ENCODE peak calls at places on chromosomes 11 and 22, in seven cellular contexts. One of them, this sample, is unnamed.

GRCh38 chr11:17770917-17771316 is 36.3 kb downstream of the KCNC1 start:
- DNase-seq in fibroblast of lung: no peak
- DNase-seq in EL: no peak
- DNase-seq in activated naive CD8-positive, alpha-beta T cell treated with anti-CD3 and anti-CD28 coated beads, Interleukin-2, amount 10 ng/mL, durations not matched to agents 7 days and 5 days: no peak
- DNase-seq in T-cell: no peak
- DNase-seq in M059J: no peak
- DNase-seq in stimulated activated CD4-positive, alpha-beta T cell treated with anti-CD3 and anti-CD28 coated beads, Interleukin-2, amount 100 ng/mL, for 48 hours: no peak
- DNase-seq in this sample: no peak

GRCh38 chr11:69721745-69722144 is 17.9 kb upstream of the FGF19 start:
- DNase-seq in EL: peak
- DNase-seq in stimulated activated CD4-positive, alpha-beta T cell treated with anti-CD3 and anti-CD28 coated beads, Interleukin-2, amount 100 ng/mL, for 48 hours: no peak
- DNase-seq in T-cell: no peak
- DNase-seq in M059J: peak
- DNase-seq in activated naive CD8-positive, alpha-beta T cell treated with anti-CD3 and anti-CD28 coated beads, Interleukin-2, amount 10 ng/mL, durations not matched to agents 7 days and 5 days: no peak
- DNase-seq in fibroblast of lung: no peak
- DNase-seq in this sample: no peak

GRCh38 chr11:47863189-47863892 is 15.2 kb upstream of the NUP160 start:
- DNase-seq in fibroblast of lung: peak
- DNase-seq in M059J: peak
- DNase-seq in activated naive CD8-positive, alpha-beta T cell treated with anti-CD3 and anti-CD28 coated beads, Interleukin-2, amount 10 ng/mL, durations not matched to agents 7 days and 5 days: no peak
- DNase-seq in EL: peak
- DNase-seq in stimulated activated CD4-positive, alpha-beta T cell treated with anti-CD3 and anti-CD28 coated beads, Interleukin-2, amount 100 ng/mL, for 48 hours: no peak
- DNase-seq in T-cell: no peak
- DNase-seq in this sample: no peak

GRCh38 chr11:131816046-131816445 is 445.6 kb downstream of the NTM start:
- DNase-seq in T-cell: no peak
- DNase-seq in fibroblast of lung: no peak
- DNase-seq in stimulated activated CD4-positive, alpha-beta T cell treated with anti-CD3 and anti-CD28 coated beads, Interleukin-2, amount 100 ng/mL, for 48 hours: no peak
- DNase-seq in M059J: peak
- DNase-seq in activated naive CD8-positive, alpha-beta T cell treated with anti-CD3 and anti-CD28 coated beads, Interleukin-2, amount 10 ng/mL, durations not matched to agents 7 days and 5 days: no peak
- DNase-seq in EL: no peak
- DNase-seq in this sample: no peak

GRCh38 chr11:12200359-12201015 is 90.1 kb downstream of the MICAL2 start:
- DNase-seq in activated naive CD8-positive, alpha-beta T cell treated with anti-CD3 and anti-CD28 coated beads, Interleukin-2, amount 10 ng/mL, durations not matched to agents 7 days and 5 days: no peak
- DNase-seq in fibroblast of lung: peak
- DNase-seq in T-cell: no peak
- DNase-seq in stimulated activated CD4-positive, alpha-beta T cell treated with anti-CD3 and anti-CD28 coated beads, Interleukin-2, amount 100 ng/mL, for 48 hours: peak
- DNase-seq in EL: peak
- DNase-seq in M059J: peak
- DNase-seq in this sample: no peak

GRCh38 chr11:6602096-6602940 is 1.1 kb downstream of the RRP8 start:
- DNase-seq in T-cell: no peak
- DNase-seq in stimulated activated CD4-positive, alpha-beta T cell treated with anti-CD3 and anti-CD28 coated beads, Interleukin-2, amount 100 ng/mL, for 48 hours: no peak
- DNase-seq in M059J: no peak
- DNase-seq in EL: no peak
- DNase-seq in activated naive CD8-positive, alpha-beta T cell treated with anti-CD3 and anti-CD28 coated beads, Interleukin-2, amount 10 ng/mL, durations not matched to agents 7 days and 5 days: no peak
- DNase-seq in fibroblast of lung: no peak
- DNase-seq in this sample: no peak

GRCh38 chr11:113896156-113896879 is 8.3 kb upstream of the HTR3B start:
- DNase-seq in T-cell: peak
- DNase-seq in activated naive CD8-positive, alpha-beta T cell treated with anti-CD3 and anti-CD28 coated beads, Interleukin-2, amount 10 ng/mL, durations not matched to agents 7 days and 5 days: no peak
- DNase-seq in M059J: peak
- DNase-seq in EL: peak
- DNase-seq in stimulated activated CD4-positive, alpha-beta T cell treated with anti-CD3 and anti-CD28 coated beads, Interleukin-2, amount 100 ng/mL, for 48 hours: peak
- DNase-seq in fibroblast of lung: peak
- DNase-seq in this sample: peak

GRCh38 chr11:111983187-111983986 is 41.8 kb upstream of the DLAT start:
- DNase-seq in EL: no peak
- DNase-seq in activated naive CD8-positive, alpha-beta T cell treated with anti-CD3 and anti-CD28 coated beads, Interleukin-2, amount 10 ng/mL, durations not matched to agents 7 days and 5 days: no peak
- DNase-seq in M059J: no peak
- DNase-seq in T-cell: no peak
- DNase-seq in stimulated activated CD4-positive, alpha-beta T cell treated with anti-CD3 and anti-CD28 coated beads, Interleukin-2, amount 100 ng/mL, for 48 hours: no peak
- DNase-seq in fibroblast of lung: peak
- DNase-seq in this sample: no peak

GRCh38 chr11:64924910-64925284 is 408 bp downstream of the PPP2R5B start:
- DNase-seq in EL: peak
- DNase-seq in stimulated activated CD4-positive, alpha-beta T cell treated with anti-CD3 and anti-CD28 coated beads, Interleukin-2, amount 100 ng/mL, for 48 hours: no peak
- DNase-seq in M059J: peak
- DNase-seq in T-cell: no peak
- DNase-seq in fibroblast of lung: no peak
- DNase-seq in activated naive CD8-positive, alpha-beta T cell treated with anti-CD3 and anti-CD28 coated beads, Interleukin-2, amount 10 ng/mL, durations not matched to agents 7 days and 5 days: no peak
- DNase-seq in this sample: no peak

GRCh38 chr11:115653926-115654325 is 149.7 kb upstream of the CADM1 start:
- DNase-seq in T-cell: no peak
- DNase-seq in M059J: peak
- DNase-seq in fibroblast of lung: peak
- DNase-seq in EL: peak
- DNase-seq in stimulated activated CD4-positive, alpha-beta T cell treated with anti-CD3 and anti-CD28 coated beads, Interleukin-2, amount 100 ng/mL, for 48 hours: no peak
- DNase-seq in activated naive CD8-positive, alpha-beta T cell treated with anti-CD3 and anti-CD28 coated beads, Interleukin-2, amount 10 ng/mL, durations not matched to agents 7 days and 5 days: no peak
- DNase-seq in this sample: no peak

GRCh38 chr11:67648796-67649613 is 1.5 kb downstream of the ACY3 start:
- DNase-seq in M059J: no peak
- DNase-seq in fibroblast of lung: no peak
- DNase-seq in EL: no peak
- DNase-seq in activated naive CD8-positive, alpha-beta T cell treated with anti-CD3 and anti-CD28 coated beads, Interleukin-2, amount 10 ng/mL, durations not matched to agents 7 days and 5 days: peak
- DNase-seq in stimulated activated CD4-positive, alpha-beta T cell treated with anti-CD3 and anti-CD28 coated beads, Interleukin-2, amount 100 ng/mL, for 48 hours: no peak
- DNase-seq in T-cell: no peak
- DNase-seq in this sample: no peak

GRCh38 chr11:117228091-117228490 is 3.8 kb downstream of the PCSK7 start:
- DNase-seq in EL: no peak
- DNase-seq in stimulated activated CD4-positive, alpha-beta T cell treated with anti-CD3 and anti-CD28 coated beads, Interleukin-2, amount 100 ng/mL, for 48 hours: no peak
- DNase-seq in M059J: no peak
- DNase-seq in T-cell: no peak
- DNase-seq in fibroblast of lung: no peak
- DNase-seq in activated naive CD8-positive, alpha-beta T cell treated with anti-CD3 and anti-CD28 coated beads, Interleukin-2, amount 10 ng/mL, durations not matched to agents 7 days and 5 days: no peak
- DNase-seq in this sample: no peak

GRCh38 chr11:129319201-129319600 is 56.4 kb upstream of the BARX2 start:
- DNase-seq in fibroblast of lung: no peak
- DNase-seq in M059J: no peak
- DNase-seq in T-cell: no peak
- DNase-seq in EL: no peak
- DNase-seq in stimulated activated CD4-positive, alpha-beta T cell treated with anti-CD3 and anti-CD28 coated beads, Interleukin-2, amount 100 ng/mL, for 48 hours: no peak
- DNase-seq in activated naive CD8-positive, alpha-beta T cell treated with anti-CD3 and anti-CD28 coated beads, Interleukin-2, amount 10 ng/mL, durations not matched to agents 7 days and 5 days: no peak
- DNase-seq in this sample: no peak

GRCh38 chr11:125378596-125378995 is 117.5 kb downstream of the FEZ1 start:
- DNase-seq in M059J: no peak
- DNase-seq in activated naive CD8-positive, alpha-beta T cell treated with anti-CD3 and anti-CD28 coated beads, Interleukin-2, amount 10 ng/mL, durations not matched to agents 7 days and 5 days: no peak
- DNase-seq in stimulated activated CD4-positive, alpha-beta T cell treated with anti-CD3 and anti-CD28 coated beads, Interleukin-2, amount 100 ng/mL, for 48 hours: no peak
- DNase-seq in fibroblast of lung: no peak
- DNase-seq in T-cell: no peak
- DNase-seq in EL: no peak
- DNase-seq in this sample: no peak

GRCh38 chr22:19974233-19974861 is 32.7 kb upstream of the TXNRD2 start:
- DNase-seq in stimulated activated CD4-positive, alpha-beta T cell treated with anti-CD3 and anti-CD28 coated beads, Interleukin-2, amount 100 ng/mL, for 48 hours: no peak
- DNase-seq in M059J: peak
- DNase-seq in EL: peak
- DNase-seq in T-cell: no peak
- DNase-seq in activated naive CD8-positive, alpha-beta T cell treated with anti-CD3 and anti-CD28 coated beads, Interleukin-2, amount 10 ng/mL, durations not matched to agents 7 days and 5 days: no peak
- DNase-seq in fibroblast of lung: peak
- DNase-seq in this sample: peak

GRCh38 chr22:30591191-30591587 is 521 bp downstream of the PES1 start:
- DNase-seq in stimulated activated CD4-positive, alpha-beta T cell treated with anti-CD3 and anti-CD28 coated beads, Interleukin-2, amount 100 ng/mL, for 48 hours: no peak
- DNase-seq in activated naive CD8-positive, alpha-beta T cell treated with anti-CD3 and anti-CD28 coated beads, Interleukin-2, amount 10 ng/mL, durations not matched to agents 7 days and 5 days: no peak
- DNase-seq in T-cell: no peak
- DNase-seq in fibroblast of lung: peak
- DNase-seq in M059J: peak
- DNase-seq in EL: peak
- DNase-seq in this sample: no peak

GRCh38 chr11:45371251-45371749 is 85.2 kb upstream of the SYT13 start:
- DNase-seq in fibroblast of lung: peak
- DNase-seq in T-cell: peak
- DNase-seq in activated naive CD8-positive, alpha-beta T cell treated with anti-CD3 and anti-CD28 coated beads, Interleukin-2, amount 10 ng/mL, durations not matched to agents 7 days and 5 days: peak
- DNase-seq in stimulated activated CD4-positive, alpha-beta T cell treated with anti-CD3 and anti-CD28 coated beads, Interleukin-2, amount 100 ng/mL, for 48 hours: peak
- DNase-seq in EL: peak
- DNase-seq in M059J: peak
- DNase-seq in this sample: peak

GRCh38 chr22:24961217-24961844 is 8.8 kb downstream of the KIAA1671 start:
- DNase-seq in M059J: no peak
- DNase-seq in EL: no peak
- DNase-seq in fibroblast of lung: no peak
- DNase-seq in activated naive CD8-positive, alpha-beta T cell treated with anti-CD3 and anti-CD28 coated beads, Interleukin-2, amount 10 ng/mL, durations not matched to agents 7 days and 5 days: no peak
- DNase-seq in stimulated activated CD4-positive, alpha-beta T cell treated with anti-CD3 and anti-CD28 coated beads, Interleukin-2, amount 100 ng/mL, for 48 hours: no peak
- DNase-seq in T-cell: no peak
- DNase-seq in this sample: no peak

GRCh38 chr11:93921695-93922468 is 71.5 kb upstream of the VSTM5 start:
- DNase-seq in activated naive CD8-positive, alpha-beta T cell treated with anti-CD3 and anti-CD28 coated beads, Interleukin-2, amount 10 ng/mL, durations not matched to agents 7 days and 5 days: no peak
- DNase-seq in M059J: peak
- DNase-seq in fibroblast of lung: peak
- DNase-seq in EL: peak
- DNase-seq in T-cell: no peak
- DNase-seq in stimulated activated CD4-positive, alpha-beta T cell treated with anti-CD3 and anti-CD28 coated beads, Interleukin-2, amount 100 ng/mL, for 48 hours: peak
- DNase-seq in this sample: peak

This sample was measured in NCI-H1436.